ENCODE peak calls at places on chromosome 17, in nine cellular contexts. One of them, this sample, is unnamed.

GRCh38 chr17:17947309-17947708 is 24.9 kb downstream of the TOM1L2 start:
- DNase-seq in fibroblast of mammary gland: no peak
- DNase-seq in endothelial cell: no peak
- DNase-seq in IMR-90: no peak
- DNase-seq in upper lobe of right lung: no peak
- DNase-seq in GM13976: no peak
- DNase-seq in cardiac fibroblast: no peak
- DNase-seq in AG10803: no peak
- DNase-seq in heart right ventricle: no peak
- DNase-seq in this sample: no peak

GRCh38 chr17:76709077-76709950 is 1.5 kb downstream of the MXRA7 start:
- DNase-seq in fibroblast of mammary gland: peak; percentile 98
- DNase-seq in endothelial cell: no peak
- DNase-seq in IMR-90: peak; percentile 99
- DNase-seq in upper lobe of right lung: peak; percentile 73
- DNase-seq in GM13976: no peak
- DNase-seq in cardiac fibroblast: peak; percentile 97
- DNase-seq in AG10803: peak; percentile 99
- DNase-seq in heart right ventricle: peak; percentile 82
- DNase-seq in this sample: peak; percentile 58

GRCh38 chr17:29642171-29642611 is 19.5 kb upstream of the CORO6 start:
- DNase-seq in fibroblast of mammary gland: no peak
- DNase-seq in endothelial cell: no peak
- DNase-seq in IMR-90: no peak
- DNase-seq in upper lobe of right lung: no peak
- DNase-seq in GM13976: no peak
- DNase-seq in cardiac fibroblast: no peak
- DNase-seq in AG10803: no peak
- DNase-seq in heart right ventricle: no peak
- DNase-seq in this sample: no peak

GRCh38 chr17:80673152-80673920 is 128.7 kb downstream of the RPTOR start:
- DNase-seq in fibroblast of mammary gland: peak; percentile 17
- DNase-seq in endothelial cell: no peak
- DNase-seq in IMR-90: peak; percentile 40
- DNase-seq in upper lobe of right lung: no peak
- DNase-seq in GM13976: no peak
- DNase-seq in cardiac fibroblast: no peak
- DNase-seq in AG10803: no peak
- DNase-seq in heart right ventricle: no peak
- DNase-seq in this sample: no peak

GRCh38 chr17:49214665-49215360 is 4.3 kb downstream of the ABI3 start:
- DNase-seq in fibroblast of mammary gland: no peak
- DNase-seq in endothelial cell: no peak
- DNase-seq in IMR-90: no peak
- DNase-seq in upper lobe of right lung: peak; percentile 70
- DNase-seq in GM13976: no peak
- DNase-seq in cardiac fibroblast: no peak
- DNase-seq in AG10803: no peak
- DNase-seq in heart right ventricle: peak; percentile 32
- DNase-seq in this sample: peak; percentile 18

GRCh38 chr17:19313066-19313745 is 49.3 kb downstream of the B9D1 start:
- DNase-seq in fibroblast of mammary gland: no peak
- DNase-seq in endothelial cell: no peak
- DNase-seq in IMR-90: no peak
- DNase-seq in upper lobe of right lung: no peak
- DNase-seq in GM13976: no peak
- DNase-seq in cardiac fibroblast: no peak
- DNase-seq in AG10803: no peak
- DNase-seq in heart right ventricle: no peak
- DNase-seq in this sample: no peak

GRCh38 chr17:39486242-39486641 is 25.0 kb downstream of the CDK12 start:
- DNase-seq in fibroblast of mammary gland: peak; percentile 66
- DNase-seq in endothelial cell: no peak
- DNase-seq in IMR-90: peak; percentile 77
- DNase-seq in upper lobe of right lung: no peak
- DNase-seq in GM13976: no peak
- DNase-seq in cardiac fibroblast: peak; percentile 42
- DNase-seq in AG10803: peak; percentile 86
- DNase-seq in heart right ventricle: no peak
- DNase-seq in this sample: peak; percentile 62

GRCh38 chr17:297758-298157 is 54.8 kb downstream of the RPH3AL start:
- DNase-seq in fibroblast of mammary gland: no peak
- DNase-seq in endothelial cell: no peak
- DNase-seq in IMR-90: no peak
- DNase-seq in upper lobe of right lung: peak; percentile 55
- DNase-seq in GM13976: no peak
- DNase-seq in cardiac fibroblast: no peak
- DNase-seq in AG10803: no peak
- DNase-seq in heart right ventricle: no peak
- DNase-seq in this sample: no peak

GRCh38 chr17:28711723-28712036 is at the start of gene PROCA1:
- DNase-seq in fibroblast of mammary gland: no peak
- DNase-seq in endothelial cell: no peak
- DNase-seq in IMR-90: no peak
- DNase-seq in upper lobe of right lung: no peak
- DNase-seq in GM13976: peak; percentile 60
- DNase-seq in cardiac fibroblast: no peak
- DNase-seq in AG10803: no peak
- DNase-seq in heart right ventricle: no peak
- DNase-seq in this sample: no peak

GRCh38 chr17:44071772-44072171 is 1.2 kb downstream of the G6PC3 start:
- DNase-seq in fibroblast of mammary gland: no peak
- DNase-seq in endothelial cell: no peak
- DNase-seq in IMR-90: peak; percentile 14
- DNase-seq in upper lobe of right lung: no peak
- DNase-seq in GM13976: no peak
- DNase-seq in cardiac fibroblast: no peak
- DNase-seq in AG10803: no peak
- DNase-seq in heart right ventricle: no peak
- DNase-seq in this sample: peak; percentile 58

GRCh38 chr17:27463235-27463677 is 7.0 kb downstream of the KSR1 start:
- DNase-seq in fibroblast of mammary gland: no peak
- DNase-seq in endothelial cell: no peak
- DNase-seq in IMR-90: no peak
- DNase-seq in upper lobe of right lung: no peak
- DNase-seq in GM13976: no peak
- DNase-seq in cardiac fibroblast: no peak
- DNase-seq in AG10803: peak; percentile 57
- DNase-seq in heart right ventricle: no peak
- DNase-seq in this sample: no peak

GRCh38 chr17:44314869-44315661 is 6.7 kb downstream of the RUNDC3A start:
- DNase-seq in fibroblast of mammary gland: no peak
- DNase-seq in endothelial cell: peak; percentile 54
- DNase-seq in IMR-90: no peak
- DNase-seq in upper lobe of right lung: peak; percentile 82
- DNase-seq in GM13976: peak; percentile 83
- DNase-seq in cardiac fibroblast: peak; percentile 22
- DNase-seq in AG10803: no peak
- DNase-seq in heart right ventricle: no peak
- DNase-seq in this sample: no peak

GRCh38 chr17:72747416-72747815 is 345.1 kb downstream of the SLC39A11 start:
- DNase-seq in fibroblast of mammary gland: no peak
- DNase-seq in endothelial cell: no peak
- DNase-seq in IMR-90: no peak
- DNase-seq in upper lobe of right lung: no peak
- DNase-seq in GM13976: no peak
- DNase-seq in cardiac fibroblast: no peak
- DNase-seq in AG10803: no peak
- DNase-seq in heart right ventricle: no peak
- DNase-seq in this sample: no peak

GRCh38 chr17:61660726-61661125 is 69.7 kb upstream of the NACA2 start:
- DNase-seq in fibroblast of mammary gland: no peak
- DNase-seq in endothelial cell: no peak
- DNase-seq in IMR-90: peak; percentile 36
- DNase-seq in upper lobe of right lung: no peak
- DNase-seq in GM13976: no peak
- DNase-seq in cardiac fibroblast: no peak
- DNase-seq in AG10803: no peak
- DNase-seq in heart right ventricle: no peak
- DNase-seq in this sample: no peak

GRCh38 chr17:54903375-54903774 is 2.7 kb downstream of the TOM1L1 start:
- DNase-seq in fibroblast of mammary gland: peak; percentile 15
- DNase-seq in endothelial cell: no peak
- DNase-seq in IMR-90: no peak
- DNase-seq in upper lobe of right lung: peak; percentile 81
- DNase-seq in GM13976: no peak
- DNase-seq in cardiac fibroblast: no peak
- DNase-seq in AG10803: peak; percentile 60
- DNase-seq in heart right ventricle: peak; percentile 52
- DNase-seq in this sample: no peak

DNA sequence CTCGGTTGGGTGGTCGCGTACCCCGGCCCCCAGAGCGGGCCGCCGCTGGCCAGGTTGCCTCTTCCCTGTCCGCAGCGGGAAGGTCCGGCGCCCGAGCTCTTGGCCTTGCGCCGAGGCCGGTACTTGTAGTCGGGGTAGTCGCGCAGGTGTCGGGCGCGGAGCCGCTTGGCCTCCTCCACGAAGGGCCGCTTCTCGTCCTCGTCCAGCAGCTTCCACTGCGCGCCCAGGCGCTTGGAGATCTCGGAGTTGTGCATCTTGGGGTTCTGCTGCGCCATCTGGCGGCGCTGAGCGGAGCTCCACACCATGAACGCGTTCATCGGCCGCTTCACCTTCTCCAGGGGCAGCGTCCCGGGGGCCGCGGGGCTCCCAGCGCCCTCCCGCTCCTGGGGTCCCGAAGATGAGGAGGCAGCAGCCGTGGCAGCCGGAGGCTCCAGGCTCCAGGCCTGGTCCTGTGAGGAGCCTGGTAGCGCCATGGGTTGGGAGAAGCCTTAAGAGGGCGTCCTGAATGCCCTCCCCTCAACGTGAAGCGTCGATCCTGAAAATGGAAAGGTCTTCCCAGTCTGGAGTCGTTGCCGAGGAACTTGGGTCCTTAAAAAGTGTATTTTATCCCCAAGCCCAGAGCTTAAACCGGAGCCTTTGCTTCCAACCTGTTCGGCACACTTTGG is 558 bp downstream of the SOX15 start:
- DNase-seq in fibroblast of mammary gland: peak; percentile 88
- DNase-seq in endothelial cell: peak; percentile 82
- DNase-seq in IMR-90: peak; percentile 83
- DNase-seq in upper lobe of right lung: peak; percentile 90
- DNase-seq in GM13976: peak; percentile 88
- DNase-seq in cardiac fibroblast: peak; percentile 89
- DNase-seq in AG10803: peak; percentile 83
- DNase-seq in heart right ventricle: peak; percentile 85
- DNase-seq in this sample: peak; percentile 92
- TF ChIP-seq CTCF in fibroblast of mammary gland: peak; percentile 67
- TF ChIP-seq CTCF in endothelial cell: peak; percentile 80
- TF ChIP-seq CTCF in IMR-90: peak; percentile 79
- TF ChIP-seq CTCF in upper lobe of right lung: peak; percentile 89
- TF ChIP-seq CTCF in GM13976: peak; percentile 82
- TF ChIP-seq CTCF in cardiac fibroblast: peak; percentile 88
- TF ChIP-seq CTCF in AG10803: peak; percentile 79
- TF ChIP-seq CTCF in heart right ventricle: peak; percentile 91
- TF ChIP-seq CTCF in this sample: peak; percentile 88

DNA sequence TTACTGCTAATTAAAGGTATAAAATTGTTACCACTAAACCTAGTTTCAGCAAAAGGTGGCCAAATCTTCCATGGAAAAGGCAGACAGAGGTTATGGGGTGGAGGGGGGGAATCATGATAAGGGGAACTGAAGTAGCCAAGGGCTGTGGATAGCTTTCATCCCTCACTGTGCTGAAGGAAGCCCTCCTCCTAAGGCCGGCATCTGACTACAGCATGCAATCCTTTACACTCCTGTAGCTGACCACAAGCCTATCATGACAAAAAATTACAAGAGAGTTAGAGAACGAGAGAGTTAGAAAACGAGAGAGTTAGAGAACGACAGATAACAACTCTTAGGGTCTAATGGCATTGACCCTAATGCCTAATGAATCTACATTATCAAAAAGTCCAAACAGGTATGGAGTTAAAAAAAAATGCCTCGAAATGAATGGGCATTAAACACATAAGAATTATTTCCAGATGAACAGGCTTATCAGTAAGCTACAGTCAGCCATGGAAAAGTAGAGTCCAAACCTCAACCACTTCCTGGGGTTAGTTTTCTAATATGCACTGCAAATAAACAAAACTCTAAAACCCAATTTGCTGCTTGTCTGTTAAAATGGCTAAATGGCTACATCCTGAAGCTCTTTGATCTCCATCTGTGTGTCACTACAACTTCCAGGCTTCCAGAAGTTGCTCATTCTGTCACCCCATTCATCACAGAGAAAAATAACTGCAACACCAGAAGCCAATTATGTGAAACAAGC is 29.7 kb downstream of the DUSP14 start:
- DNase-seq in fibroblast of mammary gland: no peak
- DNase-seq in endothelial cell: no peak
- DNase-seq in IMR-90: peak; percentile 69
- DNase-seq in upper lobe of right lung: no peak
- DNase-seq in GM13976: no peak
- DNase-seq in cardiac fibroblast: no peak
- DNase-seq in AG10803: peak; percentile 40
- DNase-seq in heart right ventricle: no peak
- DNase-seq in this sample: no peak
- TF ChIP-seq CTCF in fibroblast of mammary gland: no peak
- TF ChIP-seq CTCF in endothelial cell: no peak
- TF ChIP-seq CTCF in IMR-90: no peak
- TF ChIP-seq CTCF in upper lobe of right lung: no peak
- TF ChIP-seq CTCF in GM13976: no peak
- TF ChIP-seq CTCF in cardiac fibroblast: no peak
- TF ChIP-seq CTCF in AG10803: no peak
- TF ChIP-seq CTCF in heart right ventricle: no peak
- TF ChIP-seq CTCF in this sample: no peak

GRCh38 chr17:58352018-58352842 is at the start of gene SUPT4H1:
- DNase-seq in fibroblast of mammary gland: peak; percentile 88
- DNase-seq in endothelial cell: peak; percentile 90
- DNase-seq in IMR-90: peak; percentile 92
- DNase-seq in upper lobe of right lung: peak; percentile 96
- DNase-seq in GM13976: peak; percentile 93
- DNase-seq in cardiac fibroblast: peak; percentile 91
- DNase-seq in AG10803: peak; percentile 92
- DNase-seq in heart right ventricle: peak; percentile 87
- DNase-seq in this sample: peak; percentile 94
- TF ChIP-seq CTCF in fibroblast of mammary gland: no peak
- TF ChIP-seq CTCF in endothelial cell: no peak
- TF ChIP-seq CTCF in IMR-90: no peak
- TF ChIP-seq CTCF in upper lobe of right lung: peak; percentile 6
- TF ChIP-seq CTCF in GM13976: no peak
- TF ChIP-seq CTCF in cardiac fibroblast: no peak
- TF ChIP-seq CTCF in AG10803: peak; percentile 1
- TF ChIP-seq CTCF in heart right ventricle: peak; percentile 8
- TF ChIP-seq CTCF in this sample: no peak

DNA sequence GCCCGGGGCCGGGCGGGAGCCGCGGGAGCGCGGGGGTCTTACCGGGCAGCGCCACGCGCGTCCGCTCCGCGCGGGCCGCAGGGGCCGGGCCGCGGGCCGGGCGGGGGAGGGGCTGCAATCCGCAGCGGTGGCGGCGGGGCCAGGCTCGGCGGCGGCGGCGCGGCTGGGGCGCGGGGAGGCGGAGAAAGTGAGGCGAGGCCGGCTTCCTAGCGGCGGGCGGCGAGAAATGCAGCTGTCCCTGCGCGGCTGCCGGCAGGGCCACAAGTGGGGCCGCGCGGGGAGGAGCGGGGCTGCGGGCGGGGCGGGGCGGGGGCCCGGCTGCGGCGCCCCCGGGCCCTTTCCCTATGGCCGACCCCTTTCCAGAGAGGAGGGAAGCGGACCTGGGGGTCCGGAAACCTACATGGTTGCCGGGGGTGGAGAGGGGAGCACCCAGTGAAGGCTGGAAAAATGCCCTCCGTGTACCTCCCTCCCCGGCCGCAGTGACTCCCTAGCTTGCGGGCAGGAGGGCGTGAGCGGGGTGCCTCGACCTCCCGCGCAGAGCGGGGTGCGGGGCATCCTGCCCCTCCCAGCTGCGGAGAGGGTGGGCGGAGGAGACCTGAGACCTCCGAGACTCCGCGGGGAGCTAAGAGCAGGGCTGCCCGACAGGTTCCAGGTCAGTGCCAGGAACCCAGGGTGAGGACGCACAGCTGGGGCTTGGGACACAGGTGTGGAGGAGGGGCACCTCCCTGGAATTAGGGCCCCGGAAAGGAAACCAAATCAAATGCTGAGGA is at the start of gene CUEDC1:
- DNase-seq in fibroblast of mammary gland: peak; percentile 21
- DNase-seq in endothelial cell: peak; percentile 77
- DNase-seq in IMR-90: peak; percentile 39
- DNase-seq in upper lobe of right lung: peak; percentile 94
- DNase-seq in GM13976: peak; percentile 86
- DNase-seq in cardiac fibroblast: peak; percentile 50
- DNase-seq in AG10803: peak; percentile 64
- DNase-seq in heart right ventricle: peak; percentile 90
- DNase-seq in this sample: peak; percentile 53
- TF ChIP-seq CTCF in fibroblast of mammary gland: peak; percentile 4
- TF ChIP-seq CTCF in endothelial cell: peak; percentile 34
- TF ChIP-seq CTCF in IMR-90: peak; percentile 52
- TF ChIP-seq CTCF in upper lobe of right lung: peak; percentile 28
- TF ChIP-seq CTCF in GM13976: peak; percentile 45
- TF ChIP-seq CTCF in cardiac fibroblast: peak; percentile 1
- TF ChIP-seq CTCF in AG10803: peak; percentile 29
- TF ChIP-seq CTCF in heart right ventricle: peak; percentile 20
- TF ChIP-seq CTCF in this sample: peak; percentile 23